ENCODE peak calls at places on chromosomes 2 and 18, in four cellular contexts. U is WTC11, L is SK-N-SH, F is GM12878. W is an unnamed sample.

GRCh38 chr2:18067980-18068379 is 189.5 kb downstream of the KCNS3 start:
- DNase-seq in U (peak), L (peak), F (no peak), W (no peak)

GRCh38 chr18:42052137-42052708 is 97.2 kb downstream of the PIK3C3 start:
- DNase-seq in F (no peak), U (no peak), L (peak), W (no peak)

GRCh38 chr2:38146917-38147307 is 71.0 kb upstream of the CYP1B1 start:
- DNase-seq in L (peak), U (no peak), F (peak), W (peak)

GRCh38 chr2:238141541-238142318 is 3.3 kb downstream of the KLHL30 start:
- DNase-seq in F (no peak), L (no peak), U (no peak), W (no peak)

GRCh38 chr2:227870710-227871374 is 589 bp upstream of the DAW1 start:
- DNase-seq in F (no peak), U (no peak), L (no peak), W (no peak)

GRCh38 chr2:32865399-32866068 is 81.2 kb upstream of the LTBP1 start:
- DNase-seq in L (no peak), F (no peak), U (no peak), W (no peak)

GRCh38 chr2:38248707-38249106 is 128.4 kb downstream of the ATL2 start:
- DNase-seq in F (no peak), L (peak), U (no peak), W (no peak)

GRCh38 chr18:42281851-42282250 is 326.8 kb downstream of the PIK3C3 start:
- DNase-seq in L (no peak), F (no peak), U (no peak), W (no peak)

GRCh38 chr2:234615643-234616356 is 118.9 kb upstream of the ARL4C start:
- DNase-seq in U (no peak), F (no peak), L (no peak), W (no peak)

GRCh38 chr2:237885171-237885930 is 25.9 kb downstream of the RAMP1 start:
- DNase-seq in L (peak), F (no peak), U (no peak), W (no peak)

GRCh38 chr18:2050016-2050415 is 521.3 kb downstream of the METTL4 start:
- DNase-seq in F (no peak), L (no peak), U (no peak), W (no peak)

GRCh38 chr18:26227051-26227672 is 917 bp downstream of the TAF4B start:
- DNase-seq in F (no peak), U (peak), L (no peak), W (no peak)

GRCh38 chr18:6719914-6720692 is 9.4 kb upstream of the ARHGAP28 start:
- DNase-seq in F (no peak), U (no peak), L (no peak), W (no peak)

GRCh38 chr18:13159579-13159978 is 59.0 kb upstream of the LDLRAD4 start:
- DNase-seq in F (no peak), U (no peak), L (peak), W (peak)

GRCh38 chr18:26827581-26827980 is 37.9 kb downstream of the AQP4 start:
- DNase-seq in L (no peak), F (no peak), U (no peak), W (no peak)

GRCh38 chr2:203993560-203993959 is 57.0 kb downstream of the ICOS start:
- DNase-seq in L (no peak), U (no peak), F (no peak), W (no peak)

GRCh38 chr2:191638802-191639172 is 39.1 kb upstream of the NABP1 start:
- DNase-seq in F (no peak), L (no peak), U (no peak), W (no peak)

GRCh38 chr18:36580266-36580665 is 248.5 kb downstream of the TPGS2 start:
- DNase-seq in L (no peak), U (no peak), F (no peak), W (no peak)

GRCh38 chr2:152425765-152426710 is 91.1 kb downstream of the FMNL2 start:
- DNase-seq in F (no peak), L (no peak), U (no peak), W (no peak)

GRCh38 chr18:49030692-49031443 is 80.1 kb upstream of the SMAD7 start:
- DNase-seq in L (no peak), U (no peak), F (no peak), W (no peak)

GRCh38 chr2:57371186-57371585 is 675.4 kb upstream of the VRK2 start:
- DNase-seq in L (no peak), F (no peak), U (no peak), W (no peak)

GRCh38 chr2:217160978-217161973 is 301.4 kb upstream of the TNP1 start:
- DNase-seq in F (no peak), U (no peak), L (no peak), W (no peak)

GRCh38 chr2:85745619-85746018 is 8.2 kb upstream of the ATOH8 start:
- DNase-seq in U (no peak), L (no peak), F (no peak), W (no peak)

GRCh38 chr2:85744771-85745601 is 8.8 kb upstream of the ATOH8 start:
- DNase-seq in U (no peak), F (no peak), L (peak), W (no peak)

GRCh38 chr2:85744055-85744454 is 9.7 kb upstream of the ATOH8 start:
- DNase-seq in U (no peak), F (no peak), L (no peak), W (no peak)

GRCh38 chr2:85741811-85742507 is 11.8 kb upstream of the ATOH8 start:
- DNase-seq in F (no peak), U (no peak), L (peak), W (no peak)

GRCh38 chr2:85743304-85743978 is 10.3 kb upstream of the ATOH8 start:
- DNase-seq in U (no peak), L (no peak), F (no peak), W (no peak)
- TF ChIP-seq USF1 in U (no peak), L (no peak), F (no peak), W (no peak)

GRCh38 chr2:75133621-75134020 is 65.7 kb downstream of the TACR1 start:
- DNase-seq in U (no peak), F (no peak), L (no peak), W (no peak)

GRCh38 chr2:75136001-75136400 is 63.3 kb downstream of the TACR1 start:
- DNase-seq in U (no peak), L (no peak), F (no peak), W (no peak)

GRCh38 chr2:75134802-75135201 is 64.5 kb downstream of the TACR1 start:
- DNase-seq in F (no peak), U (no peak), L (no peak), W (no peak)

GRCh38 chr2:75130171-75130570 is 69.1 kb downstream of the TACR1 start:
- DNase-seq in L (peak), U (no peak), F (no peak), W (no peak)
- TF ChIP-seq USF1 in L (no peak), U (no peak), F (no peak), W (no peak)

DNA sequence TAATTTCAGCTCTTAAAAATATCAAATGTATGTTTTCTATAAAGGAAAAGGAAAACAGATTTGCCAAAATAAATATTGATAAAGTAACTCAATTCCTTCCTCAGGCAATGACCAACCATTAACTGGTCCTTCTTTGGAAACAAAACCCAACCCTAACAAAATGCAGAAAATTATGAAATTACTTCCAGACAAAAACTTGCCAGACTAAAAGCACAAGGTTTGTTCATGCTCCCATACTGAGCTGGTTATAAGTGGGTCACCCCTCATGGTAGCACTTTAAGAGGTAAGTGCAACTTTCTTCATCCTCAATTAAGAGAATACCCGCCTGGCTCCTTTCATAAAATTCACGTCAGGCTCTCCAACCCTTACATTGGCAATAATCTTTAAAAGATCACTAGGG is 31.1 kb upstream of the TTC32 start:
- DNase-seq in U (no peak), F (no peak), L (no peak), W (no peak)
- TF ChIP-seq USF1 in U (no peak), F (no peak), L (no peak), W (no peak)

GRCh38 chr2:11411244-11411643 is 54.7 kb downstream of the E2F6 start:
- DNase-seq in U (no peak), F (no peak), L (no peak), W (no peak)

GRCh38 chr2:11409184-11409959 is 56.6 kb downstream of the E2F6 start:
- DNase-seq in F (no peak), L (no peak), U (no peak), W (no peak)

GRCh38 chr2:11411768-11412448 is 54.1 kb downstream of the E2F6 start:
- DNase-seq in F (no peak), L (peak), U (peak), W (peak)

GRCh38 chr2:11412449-11412810 is 53.5 kb downstream of the E2F6 start:
- DNase-seq in L (no peak), F (no peak), U (no peak), W (no peak)

DNA sequence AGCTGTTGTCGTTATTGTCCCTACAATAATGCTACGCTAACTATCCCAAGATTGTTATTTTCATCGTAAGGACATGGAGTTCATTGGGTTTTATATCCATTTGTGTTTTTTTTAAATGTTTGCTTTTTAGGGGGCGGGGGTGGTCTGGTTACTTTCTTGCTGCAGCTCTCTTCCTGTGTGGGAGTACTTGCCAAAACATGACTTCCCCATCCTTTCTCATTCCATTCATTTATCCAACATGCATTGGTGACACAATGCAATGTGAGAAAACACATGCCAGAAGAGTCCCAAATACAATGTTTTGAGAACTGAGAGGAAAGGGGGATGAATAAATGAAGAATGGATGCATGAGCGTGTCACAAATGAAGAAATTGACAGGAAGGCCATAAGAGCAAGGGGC is 55.9 kb downstream of the E2F6 start:
- DNase-seq in U (no peak), L (no peak), F (no peak), W (no peak)
- TF ChIP-seq USF1 in U (no peak), L (no peak), F (no peak), W (no peak)

GRCh38 chr2:26472821-26473655 is 4.9 kb downstream of the OTOF start:
- DNase-seq in U (no peak), F (no peak), L (no peak), W (no peak)
- TF ChIP-seq USF1 in U (no peak), F (no peak), L (no peak), W (no peak)